ENCODE peak calls at places on chromosomes 1 and 21, in six cellular contexts. S, M, L, T, A and O are unnamed samples.

GRCh38 chr1:200776949-200777348 is 38.3 kb downstream of the CAMSAP2 start:
- DNase-seq in S (no peak), M (no peak), L (no peak), T (no peak), A (no peak), O (no peak)

GRCh38 chr1:11309385-11309784 is 36.4 kb downstream of the UBIAD1 start:
- DNase-seq in S (no peak), M (no peak), L (no peak), T (no peak), A (no peak), O (no peak)

GRCh38 chr1:173411835-173412742 is 65.0 kb upstream of the PRDX6 start:
- DNase-seq in S (no peak), M (no peak), L (peak), T (no peak), A (no peak), O (peak)

GRCh38 chr1:59704721-59705120 is 110.0 kb upstream of the HOOK1 start:
- DNase-seq in S (no peak), M (no peak), L (no peak), T (no peak), A (no peak), O (no peak)

GRCh38 chr1:226975259-226975908 is 35.3 kb downstream of the COQ8A start:
- DNase-seq in S (no peak), M (peak), L (no peak), T (no peak), A (peak), O (no peak)

GRCh38 chr21:31530918-31531705 is 128.4 kb upstream of the SOD1 start:
- DNase-seq in S (peak), M (no peak), L (no peak), T (no peak), A (no peak), O (no peak)

GRCh38 chr1:119103764-119104163 is 36.7 kb downstream of the WARS2 start:
- DNase-seq in S (no peak), M (no peak), L (no peak), T (no peak), A (no peak), O (no peak)

GRCh38 chr1:163068716-163069115 is 445 bp upstream of the RGS4 start:
- DNase-seq in S (no peak), M (no peak), L (no peak), T (no peak), A (no peak), O (no peak)

GRCh38 chr1:231841616-231842344 is 215.2 kb downstream of the DISC1 start:
- DNase-seq in S (no peak), M (no peak), L (peak), T (no peak), A (no peak), O (no peak)

GRCh38 chr1:42165511-42166210 is 1.1 kb upstream of the GUCA2A start:
- DNase-seq in S (no peak), M (peak), L (no peak), T (no peak), A (no peak), O (no peak)

GRCh38 chr1:3219005-3219724 is 150.2 kb downstream of the PRDM16 start:
- DNase-seq in S (no peak), M (no peak), L (peak), T (no peak), A (peak), O (no peak)

GRCh38 chr21:29315155-29315749 is 16.5 kb downstream of the BACH1 start:
- DNase-seq in S (no peak), M (no peak), L (no peak), T (no peak), A (no peak), O (no peak)

GRCh38 chr1:53341961-53342707 is 14.3 kb upstream of the LRP8 start:
- DNase-seq in S (no peak), M (no peak), L (no peak), T (no peak), A (no peak), O (no peak)

GRCh38 chr1:95229706-95230105 is 4.3 kb upstream of the RWDD3 start:
- DNase-seq in S (no peak), M (no peak), L (no peak), T (no peak), A (no peak), O (no peak)

GRCh38 chr1:26994772-26995625 is 1.5 kb downstream of the TRNP1 start:
- DNase-seq in S (peak), M (no peak), L (no peak), T (no peak), A (no peak), O (no peak)

GRCh38 chr1:231778009-231778719 is 151.6 kb downstream of the DISC1 start:
- DNase-seq in S (peak), M (no peak), L (no peak), T (no peak), A (no peak), O (no peak)

GRCh38 chr1:15289251-15289651 is 42.2 kb downstream of the FHAD1 start:
- DNase-seq in S (no peak), M (peak), L (no peak), T (no peak), A (no peak), O (no peak)

GRCh38 chr1:176206006-176206960 is 803 bp downstream of the COP1 start:
- DNase-seq in S (peak), M (no peak), L (peak), T (peak), A (peak), O (no peak)

GRCh38 chr1:245825128-245825901 is 670.5 kb downstream of the KIF26B start:
- DNase-seq in S (no peak), M (no peak), L (no peak), T (no peak), A (no peak), O (no peak)

GRCh38 chr1:221837886-221838285 is 96.0 kb upstream of the DUSP10 start:
- DNase-seq in S (no peak), M (no peak), L (no peak), T (peak), A (no peak), O (no peak)

GRCh38 chr1:166307261-166308188 is 140.7 kb upstream of the FAM78B start:
- DNase-seq in S (no peak), M (no peak), L (no peak), T (no peak), A (no peak), O (no peak)

GRCh38 chr1:44220001-44220751 is 6.9 kb downstream of the DMAP1 start:
- DNase-seq in S (no peak), M (no peak), L (no peak), T (no peak), A (no peak), O (no peak)

GRCh38 chr1:27525296-27526271 is 35.6 kb upstream of the WASF2 start:
- DNase-seq in S (peak), M (no peak), L (no peak), T (peak), A (no peak), O (no peak)

GRCh38 chr1:28267633-28268032 is 8.3 kb downstream of the SESN2 start:
- DNase-seq in S (no peak), M (no peak), L (no peak), T (no peak), A (no peak), O (no peak)

GRCh38 chr21:33109574-33110339 is 39.8 kb downstream of the OLIG1 start:
- DNase-seq in S (peak), M (no peak), L (no peak), T (peak), A (peak), O (no peak)

GRCh38 chr21:44349847-44350772 is 3.3 kb upstream of the TRPM2 start:
- DNase-seq in S (no peak), M (no peak), L (no peak), T (no peak), A (no peak), O (no peak)

GRCh38 chr1:30198805-30199403 is 524.5 kb downstream of the MATN1 start:
- DNase-seq in S (no peak), M (no peak), L (no peak), T (no peak), A (no peak), O (no peak)